ENCODE peak calls at places on chromosomes 5 and 9, in five cellular contexts. One of them, this sample, is unnamed.

GRCh38 chr5:96195053-96195452 is 233.4 kb upstream of the ELL2 start:
- DNase-seq in astrocyte of the cerebellum: no peak
- DNase-seq in HFF-Myc: no peak
- DNase-seq in A549: no peak
- DNase-seq in tibial nerve: no peak
- DNase-seq in this sample: no peak

GRCh38 chr5:150774145-150774544 is 4.4 kb upstream of the SMIM3 start:
- DNase-seq in astrocyte of the cerebellum: peak
- DNase-seq in HFF-Myc: no peak
- DNase-seq in A549: no peak
- DNase-seq in tibial nerve: no peak
- DNase-seq in this sample: peak

GRCh38 chr9:129868571-129869486 is 33.6 kb downstream of the USP20 start:
- DNase-seq in astrocyte of the cerebellum: no peak
- DNase-seq in HFF-Myc: no peak
- DNase-seq in A549: no peak
- DNase-seq in tibial nerve: no peak
- DNase-seq in this sample: no peak

GRCh38 chr9:37187713-37188439 is 67.5 kb downstream of the ZCCHC7 start:
- DNase-seq in astrocyte of the cerebellum: no peak
- DNase-seq in HFF-Myc: no peak
- DNase-seq in A549: no peak
- DNase-seq in tibial nerve: no peak
- DNase-seq in this sample: no peak

GRCh38 chr5:158832736-158833135 is 267.0 kb downstream of the EBF1 start:
- DNase-seq in astrocyte of the cerebellum: no peak
- DNase-seq in HFF-Myc: no peak
- DNase-seq in A549: peak
- DNase-seq in tibial nerve: no peak
- DNase-seq in this sample: no peak

GRCh38 chr5:148492351-148492750 is 108.6 kb downstream of the FBXO38 start:
- DNase-seq in astrocyte of the cerebellum: no peak
- DNase-seq in HFF-Myc: no peak
- DNase-seq in A549: no peak
- DNase-seq in tibial nerve: no peak
- DNase-seq in this sample: no peak

GRCh38 chr5:150559701-150560100 is 51.8 kb downstream of the NDST1 start:
- DNase-seq in astrocyte of the cerebellum: no peak
- DNase-seq in HFF-Myc: no peak
- DNase-seq in A549: no peak
- DNase-seq in tibial nerve: no peak
- DNase-seq in this sample: peak

GRCh38 chr9:122988919-122989614 is 44.4 kb upstream of the GPR21 start:
- DNase-seq in astrocyte of the cerebellum: no peak
- DNase-seq in HFF-Myc: no peak
- DNase-seq in A549: no peak
- DNase-seq in tibial nerve: no peak
- DNase-seq in this sample: no peak

GRCh38 chr5:16826379-16827125 is 109.5 kb downstream of the MYO10 start:
- DNase-seq in astrocyte of the cerebellum: no peak
- DNase-seq in HFF-Myc: no peak
- DNase-seq in A549: no peak
- DNase-seq in tibial nerve: no peak
- DNase-seq in this sample: no peak

GRCh38 chr9:89923961-89924504 is 319.2 kb downstream of the GADD45G start:
- DNase-seq in astrocyte of the cerebellum: no peak
- DNase-seq in HFF-Myc: no peak
- DNase-seq in A549: no peak
- DNase-seq in tibial nerve: no peak
- DNase-seq in this sample: no peak

GRCh38 chr5:127813633-127814171 is 110.5 kb downstream of the CCDC192 start:
- DNase-seq in astrocyte of the cerebellum: peak
- DNase-seq in HFF-Myc: peak
- DNase-seq in A549: peak
- DNase-seq in tibial nerve: no peak
- DNase-seq in this sample: no peak

GRCh38 chr5:179554981-179555380 is 4.6 kb downstream of the RUFY1 start:
- DNase-seq in astrocyte of the cerebellum: no peak
- DNase-seq in HFF-Myc: no peak
- DNase-seq in A549: no peak
- DNase-seq in tibial nerve: no peak
- DNase-seq in this sample: no peak

GRCh38 chr9:133995012-133995896 is 3.1 kb upstream of the VAV2 start:
- DNase-seq in astrocyte of the cerebellum: no peak
- DNase-seq in HFF-Myc: no peak
- DNase-seq in A549: peak
- DNase-seq in tibial nerve: no peak
- DNase-seq in this sample: no peak

GRCh38 chr9:120413121-120414048 is 166.6 kb downstream of the CDK5RAP2 start:
- DNase-seq in astrocyte of the cerebellum: no peak
- DNase-seq in HFF-Myc: no peak
- DNase-seq in A549: no peak
- DNase-seq in tibial nerve: no peak
- DNase-seq in this sample: no peak

GRCh38 chr9:18268381-18268780 is 205.6 kb upstream of the ADAMTSL1 start:
- DNase-seq in astrocyte of the cerebellum: peak
- DNase-seq in HFF-Myc: no peak
- DNase-seq in A549: no peak
- DNase-seq in tibial nerve: no peak
- DNase-seq in this sample: peak

GRCh38 chr9:13673348-13673747 is 393.9 kb upstream of the MPDZ start:
- DNase-seq in astrocyte of the cerebellum: no peak
- DNase-seq in HFF-Myc: no peak
- DNase-seq in A549: no peak
- DNase-seq in tibial nerve: no peak
- DNase-seq in this sample: no peak

GRCh38 chr9:8484563-8484962 is 685.0 kb upstream of the DMAC1 start:
- DNase-seq in astrocyte of the cerebellum: no peak
- DNase-seq in HFF-Myc: no peak
- DNase-seq in A549: no peak
- DNase-seq in tibial nerve: no peak
- DNase-seq in this sample: no peak

GRCh38 chr9:38308136-38308535 is 84.4 kb upstream of the ALDH1B1 start:
- DNase-seq in astrocyte of the cerebellum: no peak
- DNase-seq in HFF-Myc: no peak
- DNase-seq in A549: no peak
- DNase-seq in tibial nerve: no peak
- DNase-seq in this sample: no peak

GRCh38 chr5:32241034-32241783 is 67.1 kb upstream of the GOLPH3 start:
- DNase-seq in astrocyte of the cerebellum: no peak
- DNase-seq in HFF-Myc: no peak
- DNase-seq in A549: no peak
- DNase-seq in tibial nerve: no peak
- DNase-seq in this sample: no peak

GRCh38 chr9:131744715-131745201 is 4.9 kb upstream of the RAPGEF1 start:
- DNase-seq in astrocyte of the cerebellum: no peak
- DNase-seq in HFF-Myc: no peak
- DNase-seq in A549: no peak
- DNase-seq in tibial nerve: no peak
- DNase-seq in this sample: no peak

GRCh38 chr9:113593682-113594281 is 130.3 kb downstream of the RGS3 start:
- DNase-seq in astrocyte of the cerebellum: peak
- DNase-seq in HFF-Myc: peak
- DNase-seq in A549: peak
- DNase-seq in tibial nerve: peak
- DNase-seq in this sample: peak

GRCh38 chr5:116454417-116454927 is 120.2 kb downstream of the SEMA6A start:
- DNase-seq in astrocyte of the cerebellum: peak
- DNase-seq in HFF-Myc: peak
- DNase-seq in A549: no peak
- DNase-seq in tibial nerve: peak
- DNase-seq in this sample: peak

GRCh38 chr9:78613006-78613405 is 316.1 kb downstream of the PSAT1 start:
- DNase-seq in astrocyte of the cerebellum: no peak
- DNase-seq in HFF-Myc: no peak
- DNase-seq in A549: no peak
- DNase-seq in tibial nerve: no peak
- DNase-seq in this sample: no peak

GRCh38 chr9:29332789-29333188 is 1759.5 kb upstream of the C9orf72 start:
- DNase-seq in astrocyte of the cerebellum: no peak
- DNase-seq in HFF-Myc: no peak
- DNase-seq in A549: peak
- DNase-seq in tibial nerve: no peak
- DNase-seq in this sample: peak

GRCh38 chr5:126044111-126044668 is 379.0 kb upstream of the GRAMD2B start:
- DNase-seq in astrocyte of the cerebellum: peak
- DNase-seq in HFF-Myc: peak
- DNase-seq in A549: no peak
- DNase-seq in tibial nerve: no peak
- DNase-seq in this sample: peak

DNA sequence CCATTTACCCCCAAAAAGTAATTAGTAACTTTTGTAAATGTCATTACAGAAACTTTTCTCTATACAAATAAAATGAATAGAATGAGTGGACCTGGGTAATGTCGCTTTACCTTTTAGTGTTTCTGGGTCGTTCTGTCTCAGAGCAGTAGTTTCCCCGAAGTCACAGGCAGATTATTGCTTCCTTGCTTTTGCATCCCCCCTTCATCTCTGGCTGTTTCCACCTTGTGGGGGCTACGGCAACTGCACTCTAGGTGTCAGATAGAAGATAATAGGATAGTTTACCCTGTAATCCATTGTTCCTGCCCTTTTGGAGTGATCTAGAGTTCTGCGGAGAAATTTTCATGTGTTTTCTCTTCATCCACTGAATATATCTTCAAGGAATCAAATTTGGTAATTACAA is 68.7 kb downstream of the PRR16 start:
- DNase-seq in astrocyte of the cerebellum: no peak
- DNase-seq in HFF-Myc: no peak
- DNase-seq in A549: no peak
- DNase-seq in tibial nerve: no peak
- DNase-seq in this sample: no peak
- TF ChIP-seq CTCF in astrocyte of the cerebellum: peak
- TF ChIP-seq CTCF in HFF-Myc: peak
- TF ChIP-seq CTCF in A549: no peak
- TF ChIP-seq CTCF in tibial nerve: no peak
- TF ChIP-seq CTCF in this sample: peak

GRCh38 chr5:139277171-139277570 is 16.4 kb upstream of the MATR3 start:
- DNase-seq in astrocyte of the cerebellum: no peak
- DNase-seq in HFF-Myc: no peak
- DNase-seq in A549: no peak
- DNase-seq in tibial nerve: no peak
- DNase-seq in this sample: no peak
- H3K4me3 ChIP-seq in astrocyte of the cerebellum: no peak
- H3K4me3 ChIP-seq in HFF-Myc: peak
- H3K4me3 ChIP-seq in A549: peak
- H3K4me3 ChIP-seq in tibial nerve: no peak
- H3K4me3 ChIP-seq in this sample: no peak

GRCh38 chr9:95116002-95116819 is 201.3 kb downstream of the FANCC start:
- DNase-seq in astrocyte of the cerebellum: no peak
- DNase-seq in HFF-Myc: no peak
- DNase-seq in A549: peak
- DNase-seq in tibial nerve: no peak
- DNase-seq in this sample: no peak
- TF ChIP-seq CTCF in astrocyte of the cerebellum: peak
- TF ChIP-seq CTCF in HFF-Myc: peak
- TF ChIP-seq CTCF in A549: peak
- TF ChIP-seq CTCF in tibial nerve: no peak
- TF ChIP-seq CTCF in this sample: peak

GRCh38 chr9:79976501-79977444 is 405.0 kb downstream of the TLE4 start:
- DNase-seq in astrocyte of the cerebellum: no peak
- DNase-seq in HFF-Myc: no peak
- DNase-seq in A549: no peak
- DNase-seq in tibial nerve: no peak
- DNase-seq in this sample: no peak
- H3K4me3 ChIP-seq in astrocyte of the cerebellum: no peak
- H3K4me3 ChIP-seq in HFF-Myc: no peak
- H3K4me3 ChIP-seq in A549: no peak
- H3K4me3 ChIP-seq in tibial nerve: no peak
- H3K4me3 ChIP-seq in this sample: no peak

GRCh38 chr9:111158375-111158774 is 120.1 kb upstream of the LPAR1 start:
- DNase-seq in astrocyte of the cerebellum: peak
- DNase-seq in HFF-Myc: peak
- DNase-seq in A549: no peak
- DNase-seq in tibial nerve: peak
- DNase-seq in this sample: no peak

GRCh38 chr9:111152614-111153013 is 114.3 kb upstream of the LPAR1 start:
- DNase-seq in astrocyte of the cerebellum: no peak
- DNase-seq in HFF-Myc: no peak
- DNase-seq in A549: no peak
- DNase-seq in tibial nerve: no peak
- DNase-seq in this sample: no peak

GRCh38 chr9:111150241-111150640 is 112.0 kb upstream of the LPAR1 start:
- DNase-seq in astrocyte of the cerebellum: no peak
- DNase-seq in HFF-Myc: no peak
- DNase-seq in A549: no peak
- DNase-seq in tibial nerve: no peak
- DNase-seq in this sample: no peak

GRCh38 chr9:111148994-111149759 is 110.9 kb upstream of the LPAR1 start:
- DNase-seq in astrocyte of the cerebellum: no peak
- DNase-seq in HFF-Myc: no peak
- DNase-seq in A549: peak
- DNase-seq in tibial nerve: peak
- DNase-seq in this sample: no peak

GRCh38 chr9:111153973-111154590 is 115.8 kb upstream of the LPAR1 start:
- DNase-seq in astrocyte of the cerebellum: peak
- DNase-seq in HFF-Myc: no peak
- DNase-seq in A549: no peak
- DNase-seq in tibial nerve: no peak
- DNase-seq in this sample: no peak
- TF ChIP-seq CTCF in astrocyte of the cerebellum: no peak
- TF ChIP-seq CTCF in HFF-Myc: no peak
- TF ChIP-seq CTCF in A549: no peak
- TF ChIP-seq CTCF in tibial nerve: no peak
- TF ChIP-seq CTCF in this sample: no peak

GRCh38 chr5:173051746-173052145 is 4.4 kb upstream of the CREBRF start:
- DNase-seq in astrocyte of the cerebellum: no peak
- DNase-seq in HFF-Myc: no peak
- DNase-seq in A549: no peak
- DNase-seq in tibial nerve: no peak
- DNase-seq in this sample: no peak
- H3K4me3 ChIP-seq in astrocyte of the cerebellum: no peak
- H3K4me3 ChIP-seq in HFF-Myc: no peak
- H3K4me3 ChIP-seq in A549: no peak
- H3K4me3 ChIP-seq in tibial nerve: no peak
- H3K4me3 ChIP-seq in this sample: no peak

GRCh38 chr5:64502181-64502580 is 3.6 kb upstream of the RGS7BP start:
- DNase-seq in astrocyte of the cerebellum: no peak
- DNase-seq in HFF-Myc: no peak
- DNase-seq in A549: no peak
- DNase-seq in tibial nerve: no peak
- DNase-seq in this sample: no peak
- TF ChIP-seq CTCF in astrocyte of the cerebellum: no peak
- TF ChIP-seq CTCF in HFF-Myc: no peak
- TF ChIP-seq CTCF in A549: no peak
- TF ChIP-seq CTCF in tibial nerve: no peak
- TF ChIP-seq CTCF in this sample: no peak

This sample was measured in kidney epithelial cell.